ENCODE peak calls at places on chromosome 2, in ten cellular contexts. W is CD8-positive, alpha-beta T cell; K is cardiac muscle cell; F is astrocyte of the spinal cord; I is left ventricle myocardium inferior; Y is endodermal cell; R is spleen; E is AG04450; U is PC-9; Q is BJ. S is an unnamed sample.

GRCh38 chr2:196096982-196097745 is 28.5 kb upstream of the DNAH7 start:
- DNase-seq in R (no peak), U (no peak), Y (peak; percentile 63), Q (no peak), F (no peak), K (no peak), W (no peak), I (no peak), E (no peak), S (no peak)

GRCh38 chr2:20025065-20025786 is 12.8 kb upstream of the MATN3 start:
- DNase-seq in E (no peak), R (no peak), I (no peak), K (no peak), W (no peak), Q (no peak), U (peak; percentile 43), Y (no peak), F (no peak), S (peak; percentile 18)

GRCh38 chr2:71190959-71191943 is 35.7 kb downstream of the PAIP2B start:
- DNase-seq in U (no peak), R (no peak), Q (no peak), F (peak; percentile 1), Y (no peak), K (peak; percentile 18), W (no peak), E (no peak), I (no peak), S (peak; percentile 46)

GRCh38 chr2:145736901-145737300 is 1217.0 kb upstream of the ZEB2 start:
- DNase-seq in K (no peak), F (no peak), W (no peak), Q (no peak), R (no peak), I (no peak), Y (no peak), E (no peak), U (no peak), S (no peak)

GRCh38 chr2:79660552-79660951 is 147.7 kb downstream of the CTNNA2 start:
- DNase-seq in F (no peak), U (no peak), R (no peak), I (no peak), W (no peak), Y (no peak), Q (no peak), K (no peak), E (peak; percentile 3), S (peak; percentile 5)

GRCh38 chr2:212609499-212609898 is 70.9 kb upstream of the ERBB4 start:
- DNase-seq in Y (no peak), F (no peak), U (no peak), R (no peak), I (no peak), Q (no peak), K (no peak), E (no peak), W (no peak), S (no peak)

GRCh38 chr2:81872043-81872442 is 1567.5 kb upstream of the LRRTM1 start:
- DNase-seq in U (no peak), E (no peak), F (no peak), Y (no peak), Q (no peak), K (no peak), I (no peak), R (no peak), W (no peak), S (no peak)

GRCh38 chr2:118668431-118669424 is 178.7 kb downstream of the EN1 start:
- DNase-seq in R (no peak), E (peak; percentile 75), Q (peak; percentile 95), W (no peak), K (no peak), I (no peak), F (peak; percentile 96), Y (peak; percentile 62), U (peak; percentile 82), S (peak; percentile 95)

GRCh38 chr2:149743842-149744468 is 156.4 kb upstream of the MMADHC start:
- DNase-seq in E (peak; percentile 85), I (no peak), Y (no peak), R (no peak), U (no peak), K (no peak), W (no peak), Q (peak; percentile 90), F (peak; percentile 89), S (peak; percentile 79)

GRCh38 chr2:217902281-217903141 is 100.3 kb downstream of the TNS1 start:
- DNase-seq in Q (no peak), E (no peak), W (no peak), F (peak; percentile 47), Y (no peak), I (peak; percentile 88), U (no peak), K (no peak), R (peak; percentile 88), S (peak; percentile 75)

GRCh38 chr2:74036010-74036409 is 51.3 kb downstream of the TET3 start:
- DNase-seq in R (no peak), W (no peak), I (no peak), Y (no peak), K (no peak), F (no peak), Q (no peak), U (no peak), E (no peak), S (no peak)

GRCh38 chr2:74039611-74040010 is 54.9 kb downstream of the TET3 start:
- DNase-seq in I (no peak), R (no peak), K (no peak), U (no peak), E (no peak), F (no peak), Y (no peak), W (no peak), Q (no peak), S (no peak)

GRCh38 chr2:74041182-74041581 is 56.5 kb downstream of the TET3 start:
- DNase-seq in F (no peak), Y (no peak), R (no peak), U (no peak), W (no peak), E (no peak), K (no peak), Q (no peak), I (no peak), S (no peak)

GRCh38 chr2:74036450-74037175 is 51.9 kb downstream of the TET3 start:
- DNase-seq in K (no peak), I (no peak), Y (no peak), W (no peak), Q (no peak), U (no peak), E (no peak), F (no peak), R (no peak), S (no peak)

DNA sequence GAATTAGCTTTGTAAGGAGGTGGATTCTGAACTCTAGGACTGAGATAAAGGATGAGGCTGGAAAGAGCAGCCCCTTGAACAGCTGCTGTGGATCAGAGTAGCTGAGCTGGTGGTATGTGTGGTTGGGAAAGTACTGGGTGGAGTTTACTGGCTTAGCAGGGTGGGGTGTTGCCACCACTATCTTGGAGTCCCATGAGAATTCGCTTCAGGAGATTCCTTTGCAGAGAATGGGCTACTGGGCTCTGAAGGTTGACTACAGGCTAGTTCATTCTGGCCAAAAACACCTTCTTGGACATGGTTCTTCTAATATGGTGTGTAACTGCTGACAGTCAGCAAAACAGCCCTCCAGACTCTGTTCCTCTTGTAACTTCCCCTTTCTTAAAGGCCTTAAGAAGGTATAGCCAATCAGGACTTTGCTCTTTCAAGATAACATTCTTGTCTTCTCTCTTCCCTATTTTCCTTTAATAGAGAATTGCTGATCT is 52.7 kb downstream of the TET3 start:
- DNase-seq in W (no peak), Y (no peak), I (no peak), R (no peak), F (no peak), E (peak; percentile 11), U (no peak), K (no peak), Q (no peak), S (peak; percentile 70)
- H3K4me3 ChIP-seq in W (no peak overlapping the region), Y (no peak overlapping the region), I (no peak overlapping the region), R (no peak overlapping the region), F (no peak overlapping the region), E (no peak overlapping the region), U (no peak overlapping the region), K (no peak overlapping the region), Q (no peak overlapping the region), S (no peak overlapping the region)

GRCh38 chr2:170882758-170883157 is 46.3 kb upstream of the GORASP2 start:
- DNase-seq in Q (no peak), I (no peak), U (no peak), F (no peak), E (no peak), R (no peak), K (no peak), W (no peak), Y (no peak), S (no peak)
- H3K4me3 ChIP-seq in Q (no peak overlapping the region), I (no peak overlapping the region), U (no peak overlapping the region), F (no peak overlapping the region), E (no peak overlapping the region), R (no peak overlapping the region), K (no peak overlapping the region), W (no peak overlapping the region), Y (no peak overlapping the region), S (no peak overlapping the region)

GRCh38 chr2:173962583-173963110 is 2.5 kb downstream of the SP3 start:
- DNase-seq in E (no peak), U (no peak), Q (no peak), W (no peak), K (no peak), F (no peak), Y (no peak), I (no peak), R (no peak), S (no peak)
- H3K4me3 ChIP-seq in E (peak overlapping the region; percentile 85), U (peak overlapping the region; percentile 70), Q (peak overlapping the region; percentile 93), W (peak overlapping the region; percentile 54), K (peak overlapping the region; percentile 88), F (peak overlapping the region; percentile 73), Y (peak overlapping the region; percentile 94), I (peak overlapping the region; percentile 99), R (peak overlapping the region; percentile 95), S (peak overlapping the region; percentile 69)

GRCh38 chr2:197307933-197308521 is 2.6 kb downstream of the ANKRD44 start:
- DNase-seq in K (no peak), Q (no peak), U (no peak), E (no peak), F (no peak), I (no peak), R (no peak), W (no peak), Y (no peak), S (no peak)

GRCh38 chr2:197307236-197307932 is 3.2 kb downstream of the ANKRD44 start:
- DNase-seq in Y (no peak), W (no peak), F (no peak), U (no peak), E (no peak), K (no peak), R (no peak), Q (no peak), I (no peak), S (no peak)

GRCh38 chr2:197304556-197305011 is 6.0 kb downstream of the ANKRD44 start:
- DNase-seq in Q (no peak), I (no peak), U (no peak), W (no peak), R (no peak), F (no peak), Y (no peak), E (no peak), K (no peak), S (no peak)

GRCh38 chr2:197306024-197306690 is 4.4 kb downstream of the ANKRD44 start:
- DNase-seq in K (no peak), I (no peak), F (no peak), Y (no peak), R (no peak), E (no peak), U (no peak), W (no peak), Q (no peak), S (no peak)

DNA sequence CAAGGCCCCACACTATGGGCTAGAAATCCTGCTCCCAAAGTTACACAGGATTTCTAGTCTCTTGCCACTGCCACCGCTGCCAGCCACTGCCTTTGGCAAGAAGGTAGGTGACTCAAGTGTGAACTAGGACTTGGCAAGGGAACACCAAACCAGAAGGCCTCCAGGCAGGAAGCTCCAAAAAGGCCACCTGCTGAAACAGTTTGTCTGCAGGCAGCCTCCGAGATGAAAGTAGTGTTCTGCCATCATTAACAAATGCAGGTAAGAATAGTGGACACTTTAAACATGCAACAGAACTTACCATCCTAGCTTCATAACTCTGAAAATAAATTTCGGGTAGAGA is 3.9 kb downstream of the ANKRD44 start:
- DNase-seq in R (no peak), Q (no peak), I (peak; percentile 27), F (peak; percentile 9), U (peak; percentile 48), W (no peak), E (no peak), Y (no peak), K (no peak), S (no peak)
- H3K4me3 ChIP-seq in R (peak overlapping the region; percentile 70), Q (no peak overlapping the region), I (no peak overlapping the region), F (no peak overlapping the region), U (no peak overlapping the region), W (peak overlapping the region; percentile 38), E (no peak overlapping the region), Y (no peak overlapping the region), K (no peak overlapping the region), S (no peak overlapping the region)